ENCODE peak calls at places on chromosomes 4 and X, in six cellular contexts. One of them, this sample, is unnamed.

GRCh38 chr4:156969136-156969535 is 2.5 kb downstream of the PDGFC start:
- DNase-seq in adrenal gland: no peak
- DNase-seq in C1 segment of cervical spinal cord: no peak
- DNase-seq in stimulated activated CD4-positive, alpha-beta T cell treated with anti-CD3 and anti-CD28 coated beads, Interleukin-15, amount 100 ng/mL, for 24 hours: no peak
- DNase-seq in activated naive CD4-positive, alpha-beta T cell treated with Interleukin-2 at 50 U/mL for 16 hours: no peak
- DNase-seq in H4: no peak
- DNase-seq in this sample: peak; percentile 32

GRCh38 chr4:2835978-2836377 is 7.7 kb upstream of the ADD1 start:
- DNase-seq in adrenal gland: peak; percentile 11
- DNase-seq in C1 segment of cervical spinal cord: no peak
- DNase-seq in stimulated activated CD4-positive, alpha-beta T cell treated with anti-CD3 and anti-CD28 coated beads, Interleukin-15, amount 100 ng/mL, for 24 hours: no peak
- DNase-seq in activated naive CD4-positive, alpha-beta T cell treated with Interleukin-2 at 50 U/mL for 16 hours: peak; percentile 1
- DNase-seq in H4: no peak
- DNase-seq in this sample: no peak

GRCh38 chr4:181677203-181677602 is 566.0 kb upstream of the TENM3 start:
- DNase-seq in adrenal gland: no peak
- DNase-seq in C1 segment of cervical spinal cord: no peak
- DNase-seq in stimulated activated CD4-positive, alpha-beta T cell treated with anti-CD3 and anti-CD28 coated beads, Interleukin-15, amount 100 ng/mL, for 24 hours: no peak
- DNase-seq in activated naive CD4-positive, alpha-beta T cell treated with Interleukin-2 at 50 U/mL for 16 hours: no peak
- DNase-seq in H4: no peak
- DNase-seq in this sample: no peak

GRCh38 chrX:105219454-105220401 is 766 bp downstream of the TEX13A start:
- DNase-seq in adrenal gland: no peak
- DNase-seq in C1 segment of cervical spinal cord: no peak
- DNase-seq in stimulated activated CD4-positive, alpha-beta T cell treated with anti-CD3 and anti-CD28 coated beads, Interleukin-15, amount 100 ng/mL, for 24 hours: no peak
- DNase-seq in activated naive CD4-positive, alpha-beta T cell treated with Interleukin-2 at 50 U/mL for 16 hours: no peak
- DNase-seq in H4: no peak
- DNase-seq in this sample: no peak

GRCh38 chr4:13984996-13985780 is 357.7 kb upstream of the BOD1L1 start:
- DNase-seq in adrenal gland: peak; percentile 61
- DNase-seq in C1 segment of cervical spinal cord: no peak
- DNase-seq in stimulated activated CD4-positive, alpha-beta T cell treated with anti-CD3 and anti-CD28 coated beads, Interleukin-15, amount 100 ng/mL, for 24 hours: no peak
- DNase-seq in activated naive CD4-positive, alpha-beta T cell treated with Interleukin-2 at 50 U/mL for 16 hours: no peak
- DNase-seq in H4: peak; percentile 23
- DNase-seq in this sample: no peak

GRCh38 chr4:105979506-105979905 is 84.2 kb downstream of the NPNT start:
- DNase-seq in adrenal gland: no peak
- DNase-seq in C1 segment of cervical spinal cord: no peak
- DNase-seq in stimulated activated CD4-positive, alpha-beta T cell treated with anti-CD3 and anti-CD28 coated beads, Interleukin-15, amount 100 ng/mL, for 24 hours: no peak
- DNase-seq in activated naive CD4-positive, alpha-beta T cell treated with Interleukin-2 at 50 U/mL for 16 hours: no peak
- DNase-seq in H4: no peak
- DNase-seq in this sample: no peak

GRCh38 chr4:183765121-183765990 is 106.3 kb downstream of the TRAPPC11 start:
- DNase-seq in adrenal gland: peak; percentile 35
- DNase-seq in C1 segment of cervical spinal cord: no peak
- DNase-seq in stimulated activated CD4-positive, alpha-beta T cell treated with anti-CD3 and anti-CD28 coated beads, Interleukin-15, amount 100 ng/mL, for 24 hours: no peak
- DNase-seq in activated naive CD4-positive, alpha-beta T cell treated with Interleukin-2 at 50 U/mL for 16 hours: no peak
- DNase-seq in H4: no peak
- DNase-seq in this sample: no peak

GRCh38 chr4:10186228-10187214 is 69.9 kb upstream of the WDR1 start:
- DNase-seq in adrenal gland: no peak
- DNase-seq in C1 segment of cervical spinal cord: no peak
- DNase-seq in stimulated activated CD4-positive, alpha-beta T cell treated with anti-CD3 and anti-CD28 coated beads, Interleukin-15, amount 100 ng/mL, for 24 hours: no peak
- DNase-seq in activated naive CD4-positive, alpha-beta T cell treated with Interleukin-2 at 50 U/mL for 16 hours: no peak
- DNase-seq in H4: peak; percentile 35
- DNase-seq in this sample: peak; percentile 32

GRCh38 chrX:43745938-43746721 is 90.0 kb downstream of the MAOA start:
- DNase-seq in adrenal gland: no peak
- DNase-seq in C1 segment of cervical spinal cord: no peak
- DNase-seq in stimulated activated CD4-positive, alpha-beta T cell treated with anti-CD3 and anti-CD28 coated beads, Interleukin-15, amount 100 ng/mL, for 24 hours: no peak
- DNase-seq in activated naive CD4-positive, alpha-beta T cell treated with Interleukin-2 at 50 U/mL for 16 hours: no peak
- DNase-seq in H4: no peak
- DNase-seq in this sample: no peak

GRCh38 chrX:69027181-69028005 is 137.9 kb downstream of the PJA1 start:
- DNase-seq in adrenal gland: peak; percentile 45
- DNase-seq in C1 segment of cervical spinal cord: no peak
- DNase-seq in stimulated activated CD4-positive, alpha-beta T cell treated with anti-CD3 and anti-CD28 coated beads, Interleukin-15, amount 100 ng/mL, for 24 hours: no peak
- DNase-seq in activated naive CD4-positive, alpha-beta T cell treated with Interleukin-2 at 50 U/mL for 16 hours: no peak
- DNase-seq in H4: peak; percentile 77
- DNase-seq in this sample: no peak

GRCh38 chrX:103073442-103073841 is 9.5 kb upstream of the BEX1 start:
- DNase-seq in adrenal gland: no peak
- DNase-seq in C1 segment of cervical spinal cord: no peak
- DNase-seq in stimulated activated CD4-positive, alpha-beta T cell treated with anti-CD3 and anti-CD28 coated beads, Interleukin-15, amount 100 ng/mL, for 24 hours: no peak
- DNase-seq in activated naive CD4-positive, alpha-beta T cell treated with Interleukin-2 at 50 U/mL for 16 hours: no peak
- DNase-seq in H4: no peak
- DNase-seq in this sample: no peak

GRCh38 chr4:11623726-11624037 is 195.0 kb upstream of the HS3ST1 start:
- DNase-seq in adrenal gland: peak; percentile 28
- DNase-seq in C1 segment of cervical spinal cord: no peak
- DNase-seq in stimulated activated CD4-positive, alpha-beta T cell treated with anti-CD3 and anti-CD28 coated beads, Interleukin-15, amount 100 ng/mL, for 24 hours: peak; percentile 5
- DNase-seq in activated naive CD4-positive, alpha-beta T cell treated with Interleukin-2 at 50 U/mL for 16 hours: no peak
- DNase-seq in H4: peak; percentile 39
- DNase-seq in this sample: no peak

GRCh38 chr4:121736735-121737351 is 28.1 kb downstream of the SMIM43 start:
- DNase-seq in adrenal gland: no peak
- DNase-seq in C1 segment of cervical spinal cord: no peak
- DNase-seq in stimulated activated CD4-positive, alpha-beta T cell treated with anti-CD3 and anti-CD28 coated beads, Interleukin-15, amount 100 ng/mL, for 24 hours: peak; percentile 19
- DNase-seq in activated naive CD4-positive, alpha-beta T cell treated with Interleukin-2 at 50 U/mL for 16 hours: no peak
- DNase-seq in H4: peak; percentile 48
- DNase-seq in this sample: peak; percentile 72

GRCh38 chrX:24231169-24231568 is 81.6 kb downstream of the ZFX start:
- DNase-seq in adrenal gland: no peak
- DNase-seq in C1 segment of cervical spinal cord: no peak
- DNase-seq in stimulated activated CD4-positive, alpha-beta T cell treated with anti-CD3 and anti-CD28 coated beads, Interleukin-15, amount 100 ng/mL, for 24 hours: no peak
- DNase-seq in activated naive CD4-positive, alpha-beta T cell treated with Interleukin-2 at 50 U/mL for 16 hours: no peak
- DNase-seq in H4: peak; percentile 81
- DNase-seq in this sample: peak; percentile 0

GRCh38 chr4:118729287-118730286 is 44.4 kb downstream of the METTL14 start:
- DNase-seq in adrenal gland: no peak
- DNase-seq in C1 segment of cervical spinal cord: no peak
- DNase-seq in stimulated activated CD4-positive, alpha-beta T cell treated with anti-CD3 and anti-CD28 coated beads, Interleukin-15, amount 100 ng/mL, for 24 hours: no peak
- DNase-seq in activated naive CD4-positive, alpha-beta T cell treated with Interleukin-2 at 50 U/mL for 16 hours: no peak
- DNase-seq in H4: no peak
- DNase-seq in this sample: no peak

GRCh38 chr4:188611143-188611542 is 471.9 kb downstream of the TRIML1 start:
- DNase-seq in adrenal gland: no peak
- DNase-seq in C1 segment of cervical spinal cord: no peak
- DNase-seq in stimulated activated CD4-positive, alpha-beta T cell treated with anti-CD3 and anti-CD28 coated beads, Interleukin-15, amount 100 ng/mL, for 24 hours: no peak
- DNase-seq in activated naive CD4-positive, alpha-beta T cell treated with Interleukin-2 at 50 U/mL for 16 hours: no peak
- DNase-seq in H4: no peak
- DNase-seq in this sample: no peak

GRCh38 chrX:51006068-51006467 is 95.5 kb downstream of the BMP15 start:
- DNase-seq in adrenal gland: no peak
- DNase-seq in C1 segment of cervical spinal cord: no peak
- DNase-seq in stimulated activated CD4-positive, alpha-beta T cell treated with anti-CD3 and anti-CD28 coated beads, Interleukin-15, amount 100 ng/mL, for 24 hours: no peak
- DNase-seq in activated naive CD4-positive, alpha-beta T cell treated with Interleukin-2 at 50 U/mL for 16 hours: no peak
- DNase-seq in H4: no peak
- DNase-seq in this sample: no peak

GRCh38 chr4:119652978-119653377 is 24.4 kb upstream of the PDE5A start:
- DNase-seq in adrenal gland: no peak
- DNase-seq in C1 segment of cervical spinal cord: no peak
- DNase-seq in stimulated activated CD4-positive, alpha-beta T cell treated with anti-CD3 and anti-CD28 coated beads, Interleukin-15, amount 100 ng/mL, for 24 hours: no peak
- DNase-seq in activated naive CD4-positive, alpha-beta T cell treated with Interleukin-2 at 50 U/mL for 16 hours: no peak
- DNase-seq in H4: no peak
- DNase-seq in this sample: no peak

GRCh38 chrX:107684956-107685385 is 56.7 kb downstream of the PRPS1 start:
- DNase-seq in adrenal gland: peak; percentile 72
- DNase-seq in C1 segment of cervical spinal cord: peak; percentile 31
- DNase-seq in stimulated activated CD4-positive, alpha-beta T cell treated with anti-CD3 and anti-CD28 coated beads, Interleukin-15, amount 100 ng/mL, for 24 hours: no peak
- DNase-seq in activated naive CD4-positive, alpha-beta T cell treated with Interleukin-2 at 50 U/mL for 16 hours: no peak
- DNase-seq in H4: peak; percentile 90
- DNase-seq in this sample: no peak

GRCh38 chr4:81807927-81808672 is 336.4 kb upstream of the RASGEF1B start:
- DNase-seq in adrenal gland: no peak
- DNase-seq in C1 segment of cervical spinal cord: no peak
- DNase-seq in stimulated activated CD4-positive, alpha-beta T cell treated with anti-CD3 and anti-CD28 coated beads, Interleukin-15, amount 100 ng/mL, for 24 hours: no peak
- DNase-seq in activated naive CD4-positive, alpha-beta T cell treated with Interleukin-2 at 50 U/mL for 16 hours: no peak
- DNase-seq in H4: peak; percentile 56
- DNase-seq in this sample: peak; percentile 68

GRCh38 chr4:168598191-168598590 is 101.3 kb downstream of the PALLD start:
- DNase-seq in adrenal gland: no peak
- DNase-seq in C1 segment of cervical spinal cord: no peak
- DNase-seq in stimulated activated CD4-positive, alpha-beta T cell treated with anti-CD3 and anti-CD28 coated beads, Interleukin-15, amount 100 ng/mL, for 24 hours: no peak
- DNase-seq in activated naive CD4-positive, alpha-beta T cell treated with Interleukin-2 at 50 U/mL for 16 hours: no peak
- DNase-seq in H4: no peak
- DNase-seq in this sample: no peak

GRCh38 chr4:169062861-169063197 is 52.8 kb upstream of the CBR4 start:
- DNase-seq in adrenal gland: peak; percentile 27
- DNase-seq in C1 segment of cervical spinal cord: no peak
- DNase-seq in stimulated activated CD4-positive, alpha-beta T cell treated with anti-CD3 and anti-CD28 coated beads, Interleukin-15, amount 100 ng/mL, for 24 hours: no peak
- DNase-seq in activated naive CD4-positive, alpha-beta T cell treated with Interleukin-2 at 50 U/mL for 16 hours: no peak
- DNase-seq in H4: peak; percentile 15
- DNase-seq in this sample: no peak

This sample was measured in erythroblast.